ENCODE peak calls at places on chromosomes 16 and 17, in five cellular contexts. O is GM23338, C is osteoblast, W is astrocyte, G is GM12865. U is an unnamed sample.

GRCh38 chr16:19184823-19185509 is 16.9 kb downstream of the SYT17 start:
- DNase-seq in C (peak; percentile 89), G (no peak), W (no peak), O (peak; percentile 72), U (no peak)

GRCh38 chr17:4566785-4567184 is 6.4 kb upstream of the GGT6 start:
- DNase-seq in G (peak; percentile 63), W (peak; percentile 16), O (peak; percentile 94), C (peak; percentile 93), U (peak; percentile 32)

GRCh38 chr16:84500531-84500930 is 3.9 kb downstream of the MEAK7 start:
- DNase-seq in G (no peak), W (no peak), C (no peak), O (no peak), U (no peak)

GRCh38 chr16:12474794-12475410 is 328.8 kb downstream of the CPPED1 start:
- DNase-seq in C (no peak), O (no peak), G (no peak), W (no peak), U (no peak)

GRCh38 chr17:47225436-47225858 is 16.3 kb downstream of the MYL4 start:
- DNase-seq in G (no peak), W (peak; percentile 85), C (peak; percentile 77), O (no peak), U (peak; percentile 70)

GRCh38 chr17:18038149-18038850 is 668 bp downstream of the ATPAF2 start:
- DNase-seq in C (no peak), G (peak; percentile 56), W (peak; percentile 8), O (no peak), U (no peak)

GRCh38 chr17:76641501-76641900 is 2.1 kb downstream of the ST6GALNAC1 start:
- DNase-seq in G (peak; percentile 25), W (no peak), C (no peak), O (peak; percentile 42), U (no peak)

GRCh38 chr16:83513006-83513755 is 294.6 kb upstream of the HSBP1 start:
- DNase-seq in C (peak; percentile 95), G (no peak), W (peak; percentile 85), O (no peak), U (no peak)

GRCh38 chr16:3256146-3256875 is at the start of gene MEFV:
- DNase-seq in G (no peak), C (peak; percentile 59), O (no peak), W (no peak), U (no peak)

GRCh38 chr16:69936751-69937211 is 14.4 kb upstream of the CLEC18A start:
- DNase-seq in C (peak; percentile 65), O (no peak), W (no peak), G (no peak), U (no peak)

GRCh38 chr16:56241596-56241995 is 50.3 kb downstream of the GNAO1 start:
- DNase-seq in G (no peak), C (no peak), O (no peak), W (peak; percentile 3), U (no peak)

GRCh38 chr17:55285340-55286301 is 20.9 kb downstream of the HLF start:
- DNase-seq in G (no peak), W (peak; percentile 27), C (no peak), O (no peak), U (peak; percentile 99)

GRCh38 chr17:30203471-30203981 is 32.0 kb downstream of the SLC6A4 start:
- DNase-seq in O (peak; percentile 68), G (peak; percentile 40), C (no peak), W (no peak), U (no peak)

GRCh38 chr17:82023447-82024241 is 539 bp downstream of the LRRC45 start:
- DNase-seq in O (peak; percentile 69), W (no peak), G (peak; percentile 41), C (peak; percentile 96), U (peak; percentile 29)

GRCh38 chr16:89563639-89564392 is 3.3 kb downstream of the RPL13 start:
- DNase-seq in O (no peak), W (no peak), G (peak; percentile 29), C (no peak), U (no peak)

GRCh38 chr16:89567656-89568594 is 7.4 kb downstream of the RPL13 start:
- DNase-seq in O (no peak), C (no peak), G (no peak), W (no peak), U (no peak)

GRCh38 chr16:89564476-89565255 is 4.2 kb downstream of the RPL13 start:
- DNase-seq in O (peak; percentile 78), G (peak; percentile 52), C (no peak), W (no peak), U (no peak)

GRCh38 chr16:89565256-89565505 is 4.7 kb downstream of the RPL13 start:
- DNase-seq in C (no peak), O (peak; percentile 81), G (no peak), W (no peak), U (no peak)

GRCh38 chr16:89565506-89566372 is 5.3 kb downstream of the RPL13 start:
- DNase-seq in O (peak; percentile 85), C (peak; percentile 96), W (peak; percentile 32), G (peak; percentile 74), U (peak; percentile 66)
- H3K4me3 ChIP-seq in O (peak overlapping the region; percentile 99), C (peak overlapping the region; percentile 64), W (no peak overlapping the region), G (no peak overlapping the region), U (no peak overlapping the region)

GRCh38 chr17:9364837-9365430 is 210.7 kb downstream of the STX8 start:
- DNase-seq in O (no peak), C (no peak), G (no peak), W (no peak), U (no peak)

GRCh38 chr17:9363440-9364350 is 211.9 kb downstream of the STX8 start:
- DNase-seq in W (peak; percentile 81), O (no peak), C (no peak), G (no peak), U (no peak)

GRCh38 chr17:9361572-9361955 is 214.1 kb downstream of the STX8 start:
- DNase-seq in G (no peak), O (no peak), C (no peak), W (no peak), U (no peak)

GRCh38 chr17:9356488-9356911 is 219.1 kb downstream of the STX8 start:
- DNase-seq in O (no peak), W (no peak), G (peak; percentile 24), C (no peak), U (peak; percentile 21)

DNA sequence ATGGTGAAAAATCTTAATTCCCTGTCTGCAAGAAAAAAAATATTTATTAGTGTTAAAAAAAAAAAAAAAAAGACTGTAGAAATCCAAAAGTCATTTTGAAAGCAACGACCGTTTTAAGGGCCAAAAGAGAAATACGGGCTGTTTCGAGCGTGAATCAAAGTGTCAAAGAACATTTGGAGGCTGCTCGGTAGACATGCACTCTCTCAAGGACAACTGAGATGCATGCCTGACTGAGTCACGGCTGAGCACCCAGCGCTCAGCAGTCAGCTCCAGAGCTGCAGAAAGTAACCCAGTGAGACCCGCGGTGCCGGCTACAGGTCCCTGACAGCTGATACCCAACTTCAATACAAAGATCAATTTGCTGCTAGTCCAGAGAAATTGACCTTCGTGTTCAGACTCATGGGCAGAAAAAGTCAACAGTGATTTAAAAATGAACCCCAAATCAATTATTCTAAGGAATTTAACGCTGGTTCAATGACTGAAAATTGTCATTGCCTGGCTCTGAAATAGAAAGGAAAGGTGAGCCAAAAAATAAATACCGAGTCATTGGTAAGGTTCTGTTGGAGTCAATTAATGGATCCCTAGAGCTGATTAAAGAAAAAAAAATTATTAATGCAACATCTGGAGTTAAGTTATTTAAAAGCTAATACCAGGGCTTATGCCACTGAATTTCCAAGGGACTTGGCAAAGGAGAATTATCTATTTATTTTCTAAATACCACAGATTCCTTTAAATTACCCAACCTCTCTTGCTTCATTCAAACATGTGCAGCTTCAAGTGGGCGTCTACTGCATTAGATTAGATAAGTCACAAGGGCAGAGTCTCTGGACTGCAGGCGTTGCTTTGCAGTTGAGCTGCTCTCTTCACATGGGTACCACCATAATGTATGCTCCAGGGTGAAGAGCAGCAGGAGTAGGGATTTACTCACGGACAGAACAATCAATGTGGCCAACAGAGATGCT is 214.7 kb downstream of the STX8 start:
- DNase-seq in O (no peak), W (peak; percentile 63), G (no peak), C (peak; percentile 88), U (peak; percentile 73)
- H3K4me3 ChIP-seq in O (no peak overlapping the region), W (no peak overlapping the region), G (no peak overlapping the region), C (no peak overlapping the region), U (no peak overlapping the region)

DNA sequence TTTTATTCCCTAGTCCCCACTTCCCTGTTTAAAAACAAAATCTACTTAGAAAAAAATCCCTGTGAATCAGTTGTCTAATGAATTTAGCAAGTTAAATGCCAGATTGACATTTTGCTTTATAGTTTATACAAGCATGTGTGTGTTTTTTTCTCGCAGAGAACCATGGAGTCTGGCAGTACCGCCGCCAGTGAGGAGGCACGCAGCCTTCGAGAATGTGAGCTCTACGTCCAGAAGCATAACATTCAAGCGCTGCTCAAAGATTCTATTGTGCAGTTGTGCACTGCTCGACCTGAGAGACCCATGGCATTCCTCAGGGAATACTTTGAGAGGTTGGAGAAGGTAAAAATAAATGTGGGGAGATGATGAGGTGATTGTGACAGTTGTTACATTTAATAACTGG is 3.0 kb downstream of the PRKAR1A start:
- DNase-seq in C (no peak), G (no peak), O (no peak), W (no peak), U (no peak)
- H3K4me3 ChIP-seq in C (peak overlapping the region; percentile 80), G (no peak overlapping the region), O (peak overlapping the region; percentile 91), W (peak overlapping the region; percentile 95), U (peak overlapping the region; percentile 6)

GRCh38 chr17:48553837-48554236 is 8.9 kb upstream of the HOXB2 start:
- DNase-seq in C (no peak), G (no peak), O (no peak), W (peak; percentile 18), U (no peak)

GRCh38 chr17:48554412-48555090 is 9.6 kb upstream of the HOXB2 start:
- DNase-seq in C (no peak), W (peak; percentile 23), O (peak; percentile 40), G (no peak), U (no peak)

GRCh38 chr17:48552453-48553189 is 7.7 kb upstream of the HOXB2 start:
- DNase-seq in C (no peak), O (peak; percentile 48), W (peak; percentile 53), G (no peak), U (no peak)

GRCh38 chr17:48551601-48552452 is 6.9 kb upstream of the HOXB2 start:
- DNase-seq in W (peak; percentile 26), O (peak; percentile 51), G (no peak), C (no peak), U (no peak)

GRCh38 chr17:48553190-48553547 is 8.3 kb upstream of the HOXB2 start:
- DNase-seq in C (no peak), G (no peak), O (no peak), W (no peak), U (no peak)
- H3K4me3 ChIP-seq in C (no peak overlapping the region), G (no peak overlapping the region), O (no peak overlapping the region), W (no peak overlapping the region), U (no peak overlapping the region)

U was measured in thyroid gland.